ENCODE peak calls at places on chromosomes 11 and 22, in five cellular contexts. D, F, L, I and M are unnamed samples.
A peak's percentile ranks its signal among the peaks of the same experiment; 100 is the strongest.

GRCh38 chr11:73325036-73325981 is 17.2 kb downstream of the ARHGEF17 start:
- DNase-seq in D (no peak), L (no peak), F (peak; percentile 45), I (no peak), M (no peak)

GRCh38 chr11:102727890-102728289 is 3.1 kb upstream of the MMP8 start:
- DNase-seq in F (peak; percentile 54), I (no peak), L (no peak), D (no peak), M (no peak)

GRCh38 chr11:1807628-1807995 is 27.2 kb upstream of the SYT8 start:
- DNase-seq in I (no peak), D (no peak), L (no peak), F (no peak), M (no peak)

GRCh38 chr22:37777122-37777687 is 30.5 kb upstream of the GCAT start:
- DNase-seq in F (peak; percentile 86), I (no peak), L (peak; percentile 74), D (no peak), M (peak; percentile 56)

GRCh38 chr22:19876314-19876940 is 21.8 kb upstream of the GNB1L start:
- DNase-seq in I (no peak), D (no peak), F (no peak), L (no peak), M (no peak)

GRCh38 chr11:46330887-46331652 is 16.2 kb upstream of the DGKZ start:
- DNase-seq in L (no peak), F (no peak), I (no peak), D (no peak), M (no peak)

GRCh38 chr11:93585758-93586157 is 42.6 kb upstream of the SMCO4 start:
- DNase-seq in F (peak; percentile 88), I (no peak), D (no peak), L (no peak), M (no peak)

GRCh38 chr11:105670811-105671210 is 60.9 kb downstream of the GRIA4 start:
- DNase-seq in L (no peak), I (no peak), D (no peak), F (no peak), M (no peak)

GRCh38 chr11:116787786-116788486 is at the start of gene ZPR1:
- DNase-seq in D (peak; percentile 27), I (peak; percentile 87), L (peak; percentile 91), F (peak; percentile 89), M (peak; percentile 80)

GRCh38 chr22:46122980-46123693 is 27.2 kb upstream of the PPARA start:
- DNase-seq in L (no peak), I (no peak), D (no peak), F (peak; percentile 19), M (no peak)

GRCh38 chr22:46121523-46122287 is 28.6 kb upstream of the PPARA start:
- DNase-seq in I (no peak), F (peak; percentile 43), L (no peak), D (no peak), M (no peak)

GRCh38 chr22:46121079-46121478 is 29.2 kb upstream of the PPARA start:
- DNase-seq in F (no peak), I (no peak), L (no peak), D (no peak), M (no peak)

GRCh38 chr22:46123694-46124382 is 26.5 kb upstream of the PPARA start:
- DNase-seq in I (no peak), L (no peak), F (peak; percentile 8), D (no peak), M (no peak)

GRCh38 chr22:46122511-46122971 is 27.8 kb upstream of the PPARA start:
- DNase-seq in L (peak; percentile 78), I (peak; percentile 58), D (no peak), F (peak; percentile 80), M (peak; percentile 88)
- H3K4me1 ChIP-seq in L (peaks cover 20% of the 10 kb centered on the region), I (peaks cover 5% of the 10 kb centered on the region), D (no peaks in the 10 kb centered on the region), F (peaks cover 5% of the 10 kb centered on the region), M (no peaks in the 10 kb centered on the region)

GRCh38 chr11:122714021-122714420 is 58.5 kb downstream of the UBASH3B start:
- DNase-seq in I (no peak), F (no peak), D (no peak), L (no peak), M (no peak)
- H3K4me1 ChIP-seq in I (peaks cover 20% of the 10 kb centered on the region), F (peaks cover 29% of the 10 kb centered on the region), D (peaks cover 3% of the 10 kb centered on the region), L (peaks cover 13% of the 10 kb centered on the region), M (no peaks in the 10 kb centered on the region)

DNA sequence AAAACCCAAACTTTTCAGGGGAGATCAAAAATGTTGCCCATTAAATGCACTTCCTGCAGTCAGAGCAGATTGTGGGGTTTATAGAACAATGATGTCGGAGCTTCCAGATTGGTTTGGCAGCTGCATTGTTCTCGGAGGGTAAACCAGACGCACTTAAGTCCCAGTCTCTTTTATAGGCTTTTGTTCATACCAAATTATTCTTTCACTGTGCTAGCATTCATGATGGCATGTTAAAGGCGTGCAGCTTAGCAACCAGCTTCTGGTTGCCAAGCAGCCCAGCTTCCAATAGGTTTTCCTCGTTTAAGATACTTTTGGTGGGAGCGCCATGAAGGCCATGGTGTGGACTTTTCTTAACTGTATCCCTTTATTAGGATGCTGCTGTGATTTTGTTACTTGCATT is 40.9 kb downstream of the ZC3H12C start:
- DNase-seq in D (no peak), I (no peak), F (no peak), L (no peak), M (peak; percentile 78)
- H3K4me1 ChIP-seq in D (no peaks in the 10 kb centered on the region), I (no peaks in the 10 kb centered on the region), F (no peaks in the 10 kb centered on the region), L (no peaks in the 10 kb centered on the region), M (peaks cover 45% of the 10 kb centered on the region)

GRCh38 chr22:42920101-42920820 is 63.2 kb upstream of the ARFGAP3 start:
- DNase-seq in I (no peak), F (peak; percentile 93), D (no peak), L (no peak), M (no peak)

GRCh38 chr22:42919199-42919598 is 62.1 kb upstream of the ARFGAP3 start:
- DNase-seq in F (peak; percentile 72), I (no peak), L (no peak), D (no peak), M (no peak)

GRCh38 chr22:42921301-42921700 is 64.2 kb upstream of the ARFGAP3 start:
- DNase-seq in L (no peak), I (no peak), D (no peak), F (peak; percentile 59), M (no peak)

GRCh38 chr22:42915980-42916765 is 59.1 kb upstream of the ARFGAP3 start:
- DNase-seq in D (peak; percentile 20), L (no peak), F (no peak), I (no peak), M (no peak)

GRCh38 chr22:42918500-42918899 is 61.4 kb upstream of the ARFGAP3 start:
- DNase-seq in I (no peak), D (no peak), L (no peak), F (no peak), M (no peak)
- H3K4me1 ChIP-seq in I (no peaks in the 10 kb centered on the region), D (peaks cover 15% of the 10 kb centered on the region), L (peaks cover 54% of the 10 kb centered on the region), F (peaks cover 44% of the 10 kb centered on the region), M (no peaks in the 10 kb centered on the region)